ENCODE peak calls at places on chromosomes 1 and 21, in six cellular contexts. Q is lower lobe of right lung; Y is H54; R is tibial artery; E is GM10248; F is effector memory CD8-positive, alpha-beta T cell. G is an unnamed sample.

GRCh38 chr1:3407021-3407420 is 47.4 kb upstream of the ARHGEF16 start:
- DNase-seq in Q (no peak), Y (no peak), R (no peak), E (no peak), F (no peak), G (no peak)

GRCh38 chr1:186272486-186272885 is 102.6 kb downstream of the TPR start:
- DNase-seq in Q (no peak), Y (no peak), R (no peak), E (no peak), F (no peak), G (no peak)

GRCh38 chr1:205346956-205347574 is 9.7 kb downstream of the KLHDC8A start:
- DNase-seq in Q (no peak), Y (no peak), R (no peak), E (no peak), F (no peak), G (no peak)

GRCh38 chr1:202217516-202217915 is 23.9 kb downstream of the LGR6 start:
- DNase-seq in Q (no peak), Y (no peak), R (no peak), E (no peak), F (no peak), G (no peak)

GRCh38 chr1:204166237-204166636 is at the start of gene REN:
- DNase-seq in Q (peak), Y (no peak), R (no peak), E (no peak), F (no peak), G (no peak)

GRCh38 chr1:213564215-213564659 is 423.5 kb upstream of the PROX1 start:
- DNase-seq in Q (no peak), Y (no peak), R (no peak), E (no peak), F (no peak), G (no peak)

GRCh38 chr21:42878678-42878992 is 704 bp downstream of the WDR4 start:
- DNase-seq in Q (no peak), Y (no peak), R (no peak), E (no peak), F (no peak), G (no peak)

GRCh38 chr21:29174607-29175013 is 44.2 kb downstream of the MAP3K7CL start:
- DNase-seq in Q (no peak), Y (no peak), R (no peak), E (no peak), F (no peak), G (no peak)

GRCh38 chr1:229884765-229885164 is 182.3 kb upstream of the GALNT2 start:
- DNase-seq in Q (no peak), Y (no peak), R (no peak), E (peak), F (no peak), G (no peak)

GRCh38 chr1:213552045-213552444 is 435.7 kb upstream of the PROX1 start:
- DNase-seq in Q (no peak), Y (no peak), R (no peak), E (no peak), F (no peak), G (no peak)

GRCh38 chr1:155911156-155912055 is at the start of gene RIT1:
- DNase-seq in Q (peak), Y (peak), R (peak), E (peak), F (peak), G (peak)

GRCh38 chr1:17540255-17541001 is 930 bp downstream of the ARHGEF10L start:
- DNase-seq in Q (no peak), Y (no peak), R (peak), E (no peak), F (no peak), G (no peak)

G was measured in GM06990.